ENCODE peak calls at places on chromosome 19, in four cellular contexts. B is fibroblast of pulmonary artery, D is breast epithelium, A is astrocyte of the spinal cord. V is an unnamed sample.

GRCh38 chr19:15532779-15533521 is 24.6 kb downstream of the CYP4F22 start:
- DNase-seq in D (no peak), A (no peak), B (peak), V (peak)

GRCh38 chr19:34075661-34076091 is 96.6 kb upstream of the LSM14A start:
- DNase-seq in B (no peak), D (no peak), A (no peak), V (peak)

GRCh38 chr19:55069137-55069858 is 6.3 kb upstream of the RDH13 start:
- DNase-seq in B (peak), D (peak), A (peak), V (no peak)

GRCh38 chr19:40550951-40551350 is 25.7 kb upstream of the SHKBP1 start:
- DNase-seq in B (no peak), A (no peak), D (no peak), V (no peak)

GRCh38 chr19:55160128-55160985 is 2.8 kb upstream of the TNNI3 start:
- DNase-seq in A (peak), D (peak), B (peak), V (peak)

GRCh38 chr19:3463039-3463958 is 17.0 kb downstream of the SMIM24 start:
- DNase-seq in A (no peak), B (no peak), D (no peak), V (no peak)

GRCh38 chr19:3482507-3483225 is 575 bp downstream of the SMIM44 start:
- DNase-seq in B (no peak), D (no peak), A (no peak), V (no peak)

GRCh38 chr19:48858984-48859710 is 9.3 kb downstream of the PLEKHA4 start:
- DNase-seq in D (no peak), A (no peak), B (no peak), V (no peak)

GRCh38 chr19:4430760-4431159 is 26.8 kb downstream of the UBXN6 start:
- DNase-seq in B (no peak), A (no peak), D (no peak), V (no peak)

GRCh38 chr19:3759482-3760254 is 1.8 kb downstream of the APBA3 start:
- DNase-seq in A (no peak), B (no peak), D (no peak), V (no peak)

GRCh38 chr19:6092329-6093286 is 17.7 kb downstream of the RFX2 start:
- DNase-seq in D (peak), B (peak), A (peak), V (peak)

GRCh38 chr19:55383789-55384575 is at the start of gene TMEM238:
- DNase-seq in A (peak), D (no peak), B (peak), V (peak)

GRCh38 chr19:3095375-3096191 is 1.4 kb downstream of the GNA11 start:
- DNase-seq in D (no peak), B (no peak), A (no peak), V (peak)

GRCh38 chr19:45507864-45508680 is 793 bp downstream of the VASP start:
- DNase-seq in D (no peak), A (no peak), B (no peak), V (no peak)
- H3K4me3 ChIP-seq in D (peak), A (peak), B (peak), V (peak)

GRCh38 chr19:14318873-14319272 is 62.4 kb upstream of the ADGRE5 start:
- DNase-seq in B (no peak), D (no peak), A (no peak), V (no peak)
- TF ChIP-seq CTCF in B (peak), D (no peak), A (peak), V (peak)

DNA sequence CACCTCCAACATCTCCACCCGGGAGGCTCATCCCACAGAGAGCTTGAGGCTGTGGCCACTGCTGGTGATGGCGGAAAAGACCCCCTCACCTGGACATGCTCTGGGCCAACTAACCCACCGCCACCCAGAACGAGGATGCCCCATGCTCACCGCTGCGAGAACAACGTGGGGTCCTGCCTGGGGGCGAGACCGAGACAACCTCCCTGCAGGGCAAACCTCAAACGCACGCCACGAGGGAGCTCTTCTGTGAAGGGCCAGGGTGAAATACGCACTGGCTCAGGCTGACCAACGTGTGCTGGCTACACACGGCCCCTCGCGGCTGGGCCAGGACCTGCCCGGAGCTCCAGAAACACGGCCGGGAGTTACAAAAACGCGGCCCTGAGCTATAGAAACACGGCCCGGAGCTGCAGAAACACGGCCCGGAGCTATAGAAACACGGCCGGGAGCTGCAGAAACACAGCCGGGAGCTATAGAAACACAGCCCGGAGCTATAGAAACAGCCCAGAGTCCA is 19.0 kb upstream of the PLPP2 start:
- DNase-seq in D (no peak), A (peak), B (no peak), V (peak)
- H3K4me3 ChIP-seq in D (peak), A (peak), B (no peak), V (peak)

DNA sequence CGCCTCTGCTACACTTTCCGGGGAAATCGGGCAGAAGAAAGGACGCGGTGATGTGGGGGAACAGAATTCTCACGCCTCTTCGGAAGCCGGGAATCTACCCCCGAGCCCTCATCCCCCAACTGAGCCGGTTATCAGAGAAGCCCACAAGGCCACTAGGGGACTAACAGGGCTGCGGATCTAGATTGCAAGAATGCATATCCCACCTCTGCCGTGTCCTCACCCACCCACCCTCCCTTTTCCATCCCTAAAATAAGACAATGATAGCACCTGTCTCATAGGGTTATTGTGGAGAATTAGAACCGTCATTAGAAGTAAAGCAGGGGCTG is 1.1 kb downstream of the IGFLR1 start:
- DNase-seq in A (no peak), B (no peak), D (no peak), V (no peak)
- TF ChIP-seq CTCF in A (no peak), B (no peak), D (no peak), V (no peak)

GRCh38 chr19:50713556-50714236 is 5.9 kb downstream of the SHANK1 start:
- DNase-seq in A (no peak), B (no peak), D (no peak), V (no peak)
- H3K4me3 ChIP-seq in A (no peak), B (no peak), D (no peak), V (no peak)

GRCh38 chr19:17389957-17390664 is 3.9 kb downstream of the CCDC194 start:
- DNase-seq in D (no peak), B (no peak), A (no peak), V (no peak)
- TF ChIP-seq CTCF in D (no peak), B (no peak), A (peak), V (no peak)

GRCh38 chr19:53981408-53981998 is 9.9 kb upstream of the CACNG6 start:
- DNase-seq in B (no peak), A (no peak), D (no peak), V (no peak)

GRCh38 chr19:53978975-53979801 is 12.2 kb upstream of the CACNG6 start:
- DNase-seq in B (no peak), D (no peak), A (no peak), V (no peak)

GRCh38 chr19:53982611-53983010 is 8.8 kb upstream of the CACNG6 start:
- DNase-seq in A (no peak), B (peak), D (no peak), V (peak)

GRCh38 chr19:53982056-53982455 is 9.4 kb upstream of the CACNG6 start:
- DNase-seq in B (no peak), A (no peak), D (no peak), V (peak)

GRCh38 chr19:53980553-53981407 is 10.7 kb upstream of the CACNG6 start:
- DNase-seq in D (no peak), A (peak), B (peak), V (peak)
- H3K4me3 ChIP-seq in D (peak), A (peak), B (peak), V (peak)

GRCh38 chr19:17765069-17765618 is 13.9 kb downstream of the FCHO1 start:
- DNase-seq in B (no peak), A (no peak), D (no peak), V (peak)
- TF ChIP-seq CTCF in B (no peak), A (no peak), D (no peak), V (no peak)

DNA sequence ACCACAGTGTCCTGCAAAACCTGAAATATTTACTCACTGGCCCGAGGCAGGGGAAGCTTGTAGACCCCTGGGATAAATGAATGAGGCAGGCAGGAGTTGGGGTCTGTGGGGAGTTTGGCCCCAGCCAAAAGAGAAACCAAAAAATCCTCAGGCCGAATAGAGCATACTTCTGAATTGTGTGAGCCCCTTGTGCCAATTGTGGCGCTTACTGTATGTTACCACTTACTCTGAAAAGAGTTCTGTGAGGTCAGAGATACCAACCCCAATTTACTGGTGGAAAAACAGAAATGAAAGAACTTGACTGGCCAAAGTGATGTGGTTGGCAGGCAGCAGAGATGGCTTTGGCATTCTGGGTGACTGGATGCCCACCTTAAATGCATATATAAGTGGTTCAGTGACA is 6.9 kb downstream of the CARM1 start:
- DNase-seq in A (no peak), B (no peak), D (no peak), V (no peak)
- H3K4me3 ChIP-seq in A (no peak), B (no peak), D (no peak), V (no peak)

GRCh38 chr19:31364956-31365355 is 15.7 kb upstream of the TSHZ3 start:
- DNase-seq in A (no peak), B (no peak), D (no peak), V (no peak)
- TF ChIP-seq CTCF in A (no peak), B (no peak), D (no peak), V (no peak)